ENCODE peak calls at places on chromosomes 7 and 10, in five cellular contexts. K, J, F, E and Q are unnamed samples.

GRCh38 chr7:22697897-22698645 is 28.9 kb upstream of the IL6 start:
- DNase-seq in E (no peak), F (no peak), K (no peak), J (no peak), Q (no peak)

GRCh38 chr10:12041766-12042408 is 722 bp downstream of the UPF2 start:
- DNase-seq in E (no peak), K (no peak), J (no peak), F (no peak), Q (peak; percentile 36)

GRCh38 chr7:12062062-12062461 is 149.0 kb upstream of the TMEM106B start:
- DNase-seq in E (no peak), F (no peak), K (no peak), J (no peak), Q (no peak)

GRCh38 chr10:24871006-24871405 is 81.4 kb downstream of the PRTFDC1 start:
- DNase-seq in E (no peak), J (no peak), K (no peak), F (no peak), Q (no peak)

GRCh38 chr10:127034224-127034623 is 129.0 kb downstream of the DOCK1 start:
- DNase-seq in K (no peak), F (no peak), E (no peak), J (no peak), Q (peak; percentile 7)

GRCh38 chr7:70631732-70632131 is 500.2 kb upstream of the GALNT17 start:
- DNase-seq in J (no peak), E (no peak), F (no peak), K (no peak), Q (no peak)

GRCh38 chr7:95190515-95190914 is 133.8 kb downstream of the PON1 start:
- DNase-seq in E (no peak), K (no peak), F (no peak), J (no peak), Q (no peak)

GRCh38 chr10:131433566-131433965 is 122.0 kb upstream of the TCERG1L start:
- DNase-seq in F (no peak), K (peak; percentile 22), J (no peak), E (no peak), Q (no peak)

GRCh38 chr10:1185911-1186692 is 129.9 kb downstream of the WDR37 start:
- DNase-seq in J (no peak), F (no peak), K (peak; percentile 27), E (no peak), Q (no peak)

GRCh38 chr10:43863859-43864591 is 215.3 kb upstream of the ZNF32 start:
- DNase-seq in F (no peak), K (no peak), J (peak; percentile 6), E (no peak), Q (no peak)

GRCh38 chr10:46198516-46198915 is 88.3 kb upstream of the ANTXRL start:
- DNase-seq in E (no peak), K (no peak), F (no peak), J (no peak), Q (no peak)

GRCh38 chr7:4814463-4814862 is 39.0 kb downstream of the AP5Z1 start:
- DNase-seq in K (no peak), E (no peak), F (no peak), J (no peak), Q (no peak)

GRCh38 chr7:33459340-33459751 is 330.0 kb downstream of the BBS9 start:
- DNase-seq in K (no peak), E (no peak), F (peak; percentile 42), J (no peak), Q (peak; percentile 33)

GRCh38 chr7:20229652-20230500 is 12.7 kb upstream of the MACC1 start:
- DNase-seq in E (peak; percentile 20), J (no peak), K (no peak), F (no peak), Q (no peak)

GRCh38 chr10:22792161-22792560 is 77.8 kb upstream of the PIP4K2A start:
- DNase-seq in E (no peak), F (no peak), J (no peak), K (no peak), Q (no peak)

GRCh38 chr7:121085922-121086321 is 97.4 kb downstream of the CPED1 start:
- DNase-seq in J (no peak), E (no peak), F (no peak), K (no peak), Q (no peak)

GRCh38 chr10:18456984-18457383 is 194.4 kb downstream of the NSUN6 start:
- DNase-seq in J (no peak), K (no peak), E (no peak), F (no peak), Q (no peak)

GRCh38 chr10:114363745-114364460 is 40.4 kb downstream of the AFAP1L2 start:
- DNase-seq in E (no peak), F (no peak), J (no peak), K (no peak), Q (no peak)

GRCh38 chr10:90871279-90871760 is 454 bp upstream of the RPP30 start:
- DNase-seq in J (peak; percentile 13), F (no peak), K (no peak), E (peak; percentile 71), Q (peak; percentile 66)

GRCh38 chr7:143391462-143392404 is 10.6 kb downstream of the ZYX start:
- DNase-seq in F (no peak), J (peak; percentile 56), E (no peak), K (peak; percentile 77), Q (peak; percentile 80)

GRCh38 chr7:30659312-30659711 is 22.9 kb downstream of the CRHR2 start:
- DNase-seq in J (no peak), F (no peak), E (no peak), K (no peak), Q (no peak)

GRCh38 chr7:12827920-12828319 is 140.5 kb downstream of the ARL4A start:
- DNase-seq in F (no peak), K (no peak), J (no peak), E (no peak), Q (no peak)

GRCh38 chr10:68251146-68251545 is 19.2 kb upstream of the ATOH7 start:
- DNase-seq in K (no peak), J (no peak), E (no peak), F (no peak), Q (no peak)

GRCh38 chr10:11536256-11536655 is 75.2 kb downstream of the USP6NL start:
- DNase-seq in J (no peak), E (no peak), K (no peak), F (no peak), Q (no peak)

GRCh38 chr10:100043344-100043743 is 33.6 kb upstream of the DNMBP start:
- DNase-seq in J (no peak), F (peak; percentile 66), K (no peak), E (no peak), Q (no peak)
- TF ChIP-seq CTCF in J (no peak), F (no peak), K (no peak), E (no peak), Q (no peak)

DNA sequence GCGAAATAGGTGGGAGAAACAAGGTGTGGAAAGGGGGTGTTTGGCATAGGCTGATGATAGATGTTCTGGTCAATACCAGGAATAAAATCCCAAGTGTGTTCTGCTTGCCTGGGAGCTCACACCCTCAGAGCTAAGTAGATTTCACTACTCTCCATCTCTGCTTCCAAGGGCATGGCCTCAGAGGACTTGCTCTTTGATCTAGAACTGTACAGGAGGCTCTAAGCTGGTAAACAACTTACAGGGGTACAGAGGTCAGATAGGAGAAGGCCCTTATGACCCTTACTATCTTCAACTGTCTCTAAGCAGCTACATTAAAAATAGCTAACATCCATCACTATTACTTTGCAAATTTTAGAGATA is 221.5 kb upstream of the KLF14 start:
- DNase-seq in F (no peak), K (no peak), J (no peak), E (no peak), Q (no peak)
- H3K4me1 ChIP-seq in F (peaks cover 70% of the 10 kb centered on the region), K (no peaks in the 10 kb centered on the region), J (peaks cover 8% of the 10 kb centered on the region), E (no peaks in the 10 kb centered on the region), Q (peaks cover 11% of the 10 kb centered on the region)

GRCh38 chr7:103148994-103149807 is at the start of gene NAPEPLD:
- DNase-seq in E (peak; percentile 94), K (peak; percentile 94), F (peak; percentile 62), J (peak; percentile 88), Q (peak; percentile 94)
- TF ChIP-seq POLR2A in E (peak; percentile 86), K (no peak), F (peak; percentile 39), J (peak; percentile 49), Q (no peak)

DNA sequence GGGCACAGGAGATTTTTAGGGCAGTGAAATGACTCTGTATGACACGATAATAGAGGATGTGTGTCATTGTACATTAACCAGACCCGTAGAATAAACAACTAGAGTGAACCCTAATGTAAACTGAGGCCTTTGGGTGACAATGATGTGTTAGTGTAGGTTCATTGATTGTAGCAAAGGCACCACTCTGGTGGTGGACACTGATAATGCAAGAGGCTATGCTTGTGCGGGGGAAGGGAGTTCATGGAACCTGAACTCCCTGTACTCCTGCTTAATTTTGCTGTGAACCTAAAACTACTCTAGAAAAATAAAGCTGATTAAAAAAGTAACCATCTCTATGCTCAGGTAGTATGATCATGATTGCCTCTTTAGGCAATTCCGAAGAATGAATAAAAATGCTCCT is 96.3 kb upstream of the VIPR2 start:
- DNase-seq in E (no peak), K (no peak), F (no peak), J (no peak), Q (no peak)
- TF ChIP-seq CTCF in E (no peak), K (no peak), F (peak; percentile 38), J (no peak), Q (no peak)

GRCh38 chr7:101972627-101973026 is 155.2 kb downstream of the CUX1 start:
- DNase-seq in K (no peak), J (no peak), E (no peak), F (no peak), Q (no peak)

GRCh38 chr7:101973130-101973529 is 155.7 kb downstream of the CUX1 start:
- DNase-seq in E (no peak), F (no peak), J (no peak), K (no peak), Q (no peak)

GRCh38 chr7:101971457-101971856 is 154.0 kb downstream of the CUX1 start:
- DNase-seq in E (no peak), J (no peak), F (no peak), K (no peak), Q (no peak)

GRCh38 chr7:101968720-101969466 is 151.5 kb downstream of the CUX1 start:
- DNase-seq in K (no peak), J (no peak), E (no peak), F (no peak), Q (no peak)

DNA sequence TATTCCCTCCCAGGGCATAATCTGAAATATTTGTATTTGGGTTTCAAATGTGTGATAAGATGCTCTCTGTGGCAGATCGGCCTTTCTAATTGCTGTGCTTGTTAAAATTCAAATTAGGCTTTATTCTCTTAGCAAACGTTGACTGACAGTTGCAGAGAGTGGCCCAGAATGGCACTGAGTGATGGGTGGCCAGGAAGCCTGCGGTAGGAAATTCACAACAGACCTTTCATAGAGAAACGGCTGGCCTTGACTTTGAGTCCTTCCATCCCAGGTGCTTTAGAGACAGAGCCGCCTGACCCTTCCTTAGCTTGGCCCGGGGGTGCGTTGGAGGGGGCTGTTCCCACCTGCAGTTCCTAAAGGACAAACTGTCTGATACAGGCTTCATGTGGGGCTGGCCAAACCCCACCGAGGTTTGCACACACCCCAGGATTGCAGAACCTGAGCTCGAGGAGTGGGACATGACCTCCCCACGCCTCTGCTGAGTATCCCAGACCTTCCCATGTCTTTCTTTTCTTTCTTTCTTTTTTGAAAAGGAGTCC is 152.7 kb downstream of the CUX1 start:
- DNase-seq in E (no peak), K (no peak), F (no peak), J (no peak), Q (no peak)
- H3K4me1 ChIP-seq in E (peaks cover 18% of the 10 kb centered on the region), K (no peaks in the 10 kb centered on the region), F (no peaks in the 10 kb centered on the region), J (peaks cover 2% of the 10 kb centered on the region), Q (peaks cover 4% of the 10 kb centered on the region)

DNA sequence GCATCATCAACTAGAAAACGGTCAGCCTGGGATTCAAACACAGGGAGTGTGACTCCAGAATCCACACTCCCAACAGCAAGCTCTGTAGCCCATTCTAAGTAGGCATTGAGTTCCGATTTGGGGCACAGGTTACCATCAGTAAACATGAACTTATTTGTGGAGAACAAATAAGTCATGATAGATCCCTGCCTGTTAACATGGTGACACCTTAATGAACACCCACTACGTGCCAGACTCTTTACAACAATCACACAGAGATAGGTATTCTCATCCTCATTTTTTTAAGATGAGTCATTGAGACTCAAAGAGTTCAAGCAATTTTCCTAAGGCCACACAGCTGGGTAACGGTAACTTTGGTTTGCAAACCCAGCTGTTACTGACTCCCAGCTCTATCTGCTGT is 91.5 kb downstream of the LYZL2 start:
- DNase-seq in J (no peak), K (no peak), E (no peak), F (no peak), Q (no peak)
- TF ChIP-seq POLR2A in J (no peak), K (no peak), E (no peak), F (no peak), Q (no peak)